ENCODE peak calls at places on chromosomes 2 and 18, in six cellular contexts. One of them, this sample, is unnamed.

GRCh38 chr2:224927671-224928173 is 114.5 kb downstream of the DOCK10 start:
- DNase-seq in heart right ventricle: no peak
- DNase-seq in fibroblast of mammary gland: peak; percentile 46
- DNase-seq in astrocyte of the spinal cord: peak; percentile 85
- DNase-seq in MCF 10A: no peak
- DNase-seq in retinal pigment epithelial cell: no peak
- DNase-seq in this sample: no peak

GRCh38 chr2:215388002-215388728 is 47.7 kb downstream of the FN1 start:
- DNase-seq in astrocyte of the spinal cord: no peak
- DNase-seq in fibroblast of mammary gland: no peak
- DNase-seq in heart right ventricle: no peak
- DNase-seq in retinal pigment epithelial cell: no peak
- DNase-seq in MCF 10A: no peak
- DNase-seq in this sample: no peak

GRCh38 chr2:102703748-102704147 is 58.1 kb upstream of the TMEM182 start:
- DNase-seq in MCF 10A: peak; percentile 35
- DNase-seq in fibroblast of mammary gland: peak; percentile 39
- DNase-seq in heart right ventricle: no peak
- DNase-seq in astrocyte of the spinal cord: peak; percentile 26
- DNase-seq in retinal pigment epithelial cell: no peak
- DNase-seq in this sample: no peak

GRCh38 chr18:3595282-3596273 is 145.6 kb downstream of the TGIF1 start:
- DNase-seq in MCF 10A: peak; percentile 84
- DNase-seq in retinal pigment epithelial cell: peak; percentile 99
- DNase-seq in fibroblast of mammary gland: peak; percentile 99
- DNase-seq in astrocyte of the spinal cord: peak; percentile 95
- DNase-seq in heart right ventricle: no peak
- DNase-seq in this sample: no peak

GRCh38 chr18:44679912-44680270 is 797 bp upstream of the SETBP1 start:
- DNase-seq in fibroblast of mammary gland: peak; percentile 50
- DNase-seq in astrocyte of the spinal cord: peak; percentile 40
- DNase-seq in heart right ventricle: peak; percentile 55
- DNase-seq in retinal pigment epithelial cell: no peak
- DNase-seq in MCF 10A: peak; percentile 46
- DNase-seq in this sample: peak; percentile 42

GRCh38 chr2:74530239-74531161 is 767 bp downstream of the HTRA2 start:
- DNase-seq in heart right ventricle: no peak
- DNase-seq in retinal pigment epithelial cell: no peak
- DNase-seq in astrocyte of the spinal cord: peak; percentile 22
- DNase-seq in MCF 10A: peak; percentile 22
- DNase-seq in fibroblast of mammary gland: peak; percentile 47
- DNase-seq in this sample: peak; percentile 53

GRCh38 chr2:96869824-96870630 is at the start of gene SEMA4C:
- DNase-seq in MCF 10A: peak; percentile 38
- DNase-seq in astrocyte of the spinal cord: peak; percentile 28
- DNase-seq in fibroblast of mammary gland: no peak
- DNase-seq in retinal pigment epithelial cell: no peak
- DNase-seq in heart right ventricle: peak; percentile 80
- DNase-seq in this sample: no peak

GRCh38 chr2:25333981-25334380 is 7.7 kb downstream of the DNMT3A start:
- DNase-seq in MCF 10A: no peak
- DNase-seq in fibroblast of mammary gland: no peak
- DNase-seq in retinal pigment epithelial cell: no peak
- DNase-seq in heart right ventricle: no peak
- DNase-seq in astrocyte of the spinal cord: no peak
- DNase-seq in this sample: no peak

GRCh38 chr2:239548491-239548890 is 147.7 kb upstream of the HDAC4 start:
- DNase-seq in heart right ventricle: no peak
- DNase-seq in retinal pigment epithelial cell: no peak
- DNase-seq in MCF 10A: peak; percentile 78
- DNase-seq in astrocyte of the spinal cord: no peak
- DNase-seq in fibroblast of mammary gland: no peak
- DNase-seq in this sample: no peak

GRCh38 chr18:13570856-13571495 is 155.4 kb downstream of the FAM210A start:
- DNase-seq in fibroblast of mammary gland: peak; percentile 17
- DNase-seq in retinal pigment epithelial cell: no peak
- DNase-seq in MCF 10A: no peak
- DNase-seq in astrocyte of the spinal cord: peak; percentile 42
- DNase-seq in heart right ventricle: no peak
- DNase-seq in this sample: no peak

GRCh38 chr2:218345491-218346176 is 11.0 kb upstream of the CATIP start:
- DNase-seq in heart right ventricle: no peak
- DNase-seq in astrocyte of the spinal cord: no peak
- DNase-seq in fibroblast of mammary gland: no peak
- DNase-seq in MCF 10A: no peak
- DNase-seq in retinal pigment epithelial cell: no peak
- DNase-seq in this sample: no peak

GRCh38 chr18:66560092-66560491 is 43.8 kb downstream of the CDH19 start:
- DNase-seq in heart right ventricle: no peak
- DNase-seq in astrocyte of the spinal cord: peak; percentile 14
- DNase-seq in retinal pigment epithelial cell: no peak
- DNase-seq in MCF 10A: peak; percentile 61
- DNase-seq in fibroblast of mammary gland: peak; percentile 8
- DNase-seq in this sample: no peak

GRCh38 chr2:239725551-239725890 is 299.6 kb downstream of the NDUFA10 start:
- DNase-seq in fibroblast of mammary gland: no peak
- DNase-seq in retinal pigment epithelial cell: no peak
- DNase-seq in astrocyte of the spinal cord: no peak
- DNase-seq in heart right ventricle: no peak
- DNase-seq in MCF 10A: no peak
- DNase-seq in this sample: peak; percentile 17

GRCh38 chr2:203484266-203485112 is 50.6 kb downstream of the RAPH1 start:
- DNase-seq in heart right ventricle: peak; percentile 19
- DNase-seq in MCF 10A: peak; percentile 58
- DNase-seq in retinal pigment epithelial cell: peak; percentile 15
- DNase-seq in astrocyte of the spinal cord: no peak
- DNase-seq in fibroblast of mammary gland: peak; percentile 40
- DNase-seq in this sample: peak; percentile 33

GRCh38 chr2:40559175-40559574 is 107.3 kb upstream of the SLC8A1 start:
- DNase-seq in MCF 10A: no peak
- DNase-seq in heart right ventricle: no peak
- DNase-seq in retinal pigment epithelial cell: no peak
- DNase-seq in astrocyte of the spinal cord: no peak
- DNase-seq in fibroblast of mammary gland: no peak
- DNase-seq in this sample: no peak

GRCh38 chr18:58354051-58354450 is 274.8 kb downstream of the ALPK2 start:
- DNase-seq in heart right ventricle: no peak
- DNase-seq in MCF 10A: no peak
- DNase-seq in retinal pigment epithelial cell: no peak
- DNase-seq in fibroblast of mammary gland: no peak
- DNase-seq in astrocyte of the spinal cord: no peak
- DNase-seq in this sample: no peak

GRCh38 chr18:30093376-30093775 is 949.2 kb downstream of the DSC3 start:
- DNase-seq in fibroblast of mammary gland: no peak
- DNase-seq in heart right ventricle: no peak
- DNase-seq in retinal pigment epithelial cell: no peak
- DNase-seq in astrocyte of the spinal cord: no peak
- DNase-seq in MCF 10A: no peak
- DNase-seq in this sample: no peak

GRCh38 chr2:134119117-134119671 is 134.7 kb upstream of the MGAT5 start:
- DNase-seq in heart right ventricle: no peak
- DNase-seq in retinal pigment epithelial cell: no peak
- DNase-seq in MCF 10A: no peak
- DNase-seq in fibroblast of mammary gland: no peak
- DNase-seq in astrocyte of the spinal cord: no peak
- DNase-seq in this sample: no peak

GRCh38 chr2:229201522-229201921 is 69.6 kb downstream of the PID1 start:
- DNase-seq in MCF 10A: no peak
- DNase-seq in fibroblast of mammary gland: no peak
- DNase-seq in heart right ventricle: no peak
- DNase-seq in retinal pigment epithelial cell: no peak
- DNase-seq in astrocyte of the spinal cord: no peak
- DNase-seq in this sample: no peak

GRCh38 chr2:45839388-45840251 is 188.1 kb downstream of the PRKCE start:
- DNase-seq in fibroblast of mammary gland: no peak
- DNase-seq in astrocyte of the spinal cord: peak; percentile 22
- DNase-seq in MCF 10A: no peak
- DNase-seq in heart right ventricle: no peak
- DNase-seq in retinal pigment epithelial cell: no peak
- DNase-seq in this sample: no peak

GRCh38 chr2:215920244-215921100 is 92.9 kb downstream of the MREG start:
- DNase-seq in astrocyte of the spinal cord: peak; percentile 89
- DNase-seq in MCF 10A: peak; percentile 80
- DNase-seq in fibroblast of mammary gland: peak; percentile 91
- DNase-seq in retinal pigment epithelial cell: peak; percentile 31
- DNase-seq in heart right ventricle: peak; percentile 74
- DNase-seq in this sample: peak; percentile 62

GRCh38 chr2:207311316-207312005 is 145.7 kb upstream of the KLF7 start:
- DNase-seq in fibroblast of mammary gland: peak; percentile 100
- DNase-seq in astrocyte of the spinal cord: peak; percentile 95
- DNase-seq in MCF 10A: peak; percentile 97
- DNase-seq in retinal pigment epithelial cell: peak; percentile 59
- DNase-seq in heart right ventricle: peak; percentile 14
- DNase-seq in this sample: no peak

GRCh38 chr18:67742954-67743353 is 226.4 kb upstream of the DSEL start:
- DNase-seq in MCF 10A: no peak
- DNase-seq in heart right ventricle: no peak
- DNase-seq in astrocyte of the spinal cord: no peak
- DNase-seq in retinal pigment epithelial cell: no peak
- DNase-seq in fibroblast of mammary gland: peak; percentile 24
- DNase-seq in this sample: no peak

GRCh38 chr2:196170681-196171247 is 614 bp downstream of the STK17B start:
- DNase-seq in retinal pigment epithelial cell: no peak
- DNase-seq in MCF 10A: peak; percentile 64
- DNase-seq in heart right ventricle: peak; percentile 29
- DNase-seq in astrocyte of the spinal cord: no peak
- DNase-seq in fibroblast of mammary gland: peak; percentile 79
- DNase-seq in this sample: peak; percentile 29

GRCh38 chr2:127041259-127041970 is 65.5 kb downstream of the BIN1 start:
- DNase-seq in fibroblast of mammary gland: no peak
- DNase-seq in heart right ventricle: no peak
- DNase-seq in astrocyte of the spinal cord: no peak
- DNase-seq in MCF 10A: no peak
- DNase-seq in retinal pigment epithelial cell: no peak
- DNase-seq in this sample: no peak

GRCh38 chr2:42812899-42813479 is 20.6 kb upstream of the HAAO start:
- DNase-seq in MCF 10A: peak; percentile 46
- DNase-seq in retinal pigment epithelial cell: no peak
- DNase-seq in fibroblast of mammary gland: peak; percentile 40
- DNase-seq in heart right ventricle: no peak
- DNase-seq in astrocyte of the spinal cord: peak; percentile 42
- DNase-seq in this sample: no peak
- TF ChIP-seq CTCF in MCF 10A: peak; percentile 55
- TF ChIP-seq CTCF in retinal pigment epithelial cell: peak; percentile 65
- TF ChIP-seq CTCF in fibroblast of mammary gland: peak; percentile 64
- TF ChIP-seq CTCF in heart right ventricle: peak; percentile 63
- TF ChIP-seq CTCF in astrocyte of the spinal cord: peak; percentile 60
- TF ChIP-seq CTCF in this sample: peak; percentile 85

DNA sequence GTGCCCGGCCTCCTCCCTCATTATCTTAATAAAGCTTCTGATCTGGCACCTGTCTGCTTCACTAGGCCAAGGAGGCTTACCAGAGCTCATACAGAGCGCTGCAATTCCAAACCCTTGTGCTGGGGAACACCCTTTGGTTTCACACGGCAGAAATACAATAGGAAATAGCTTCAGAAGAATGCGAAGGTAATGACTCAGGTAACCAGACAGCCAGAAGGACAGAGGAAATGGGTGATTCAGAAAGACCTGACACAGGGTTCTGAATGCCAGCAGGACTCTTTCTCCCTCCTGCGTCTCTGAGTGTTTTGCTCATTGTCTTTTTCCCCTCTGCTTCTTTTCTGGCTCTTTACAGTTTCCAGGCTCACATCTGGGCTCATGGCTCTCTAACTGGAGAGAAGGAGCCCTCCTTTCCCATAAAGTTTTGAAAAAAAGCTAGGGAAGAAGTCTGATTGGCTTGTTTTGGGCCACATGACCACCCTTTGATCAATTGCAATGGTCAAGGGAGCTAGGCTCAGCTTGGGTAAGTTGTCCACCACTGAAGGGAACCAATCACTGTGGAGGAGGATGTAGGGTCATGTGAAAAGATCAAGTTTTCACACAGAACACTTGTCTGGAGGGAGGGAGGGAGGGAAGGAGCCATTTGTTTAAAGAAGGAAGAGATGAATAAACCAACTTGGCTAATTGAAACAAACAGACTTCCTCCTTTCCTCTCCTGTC is 90.5 kb upstream of the UPP2 start:
- DNase-seq in astrocyte of the spinal cord: no peak
- DNase-seq in MCF 10A: peak; percentile 80
- DNase-seq in retinal pigment epithelial cell: no peak
- DNase-seq in fibroblast of mammary gland: no peak
- DNase-seq in heart right ventricle: no peak
- DNase-seq in this sample: peak; percentile 84
- TF ChIP-seq CTCF in astrocyte of the spinal cord: no peak
- TF ChIP-seq CTCF in MCF 10A: no peak
- TF ChIP-seq CTCF in retinal pigment epithelial cell: no peak
- TF ChIP-seq CTCF in fibroblast of mammary gland: no peak
- TF ChIP-seq CTCF in heart right ventricle: no peak
- TF ChIP-seq CTCF in this sample: no peak

GRCh38 chr2:16773080-16773713 is 107.6 kb upstream of the CYRIA start:
- DNase-seq in astrocyte of the spinal cord: peak; percentile 49
- DNase-seq in heart right ventricle: peak; percentile 23
- DNase-seq in MCF 10A: peak; percentile 74
- DNase-seq in fibroblast of mammary gland: peak; percentile 52
- DNase-seq in retinal pigment epithelial cell: peak; percentile 13
- DNase-seq in this sample: peak; percentile 53
- TF ChIP-seq CTCF in astrocyte of the spinal cord: peak; percentile 53
- TF ChIP-seq CTCF in heart right ventricle: peak; percentile 58
- TF ChIP-seq CTCF in MCF 10A: peak; percentile 73
- TF ChIP-seq CTCF in fibroblast of mammary gland: peak; percentile 54
- TF ChIP-seq CTCF in retinal pigment epithelial cell: peak; percentile 58
- TF ChIP-seq CTCF in this sample: peak; percentile 87

GRCh38 chr2:11430729-11431128 is 35.2 kb downstream of the E2F6 start:
- DNase-seq in astrocyte of the spinal cord: no peak
- DNase-seq in heart right ventricle: no peak
- DNase-seq in retinal pigment epithelial cell: no peak
- DNase-seq in MCF 10A: no peak
- DNase-seq in fibroblast of mammary gland: no peak
- DNase-seq in this sample: no peak
- TF ChIP-seq CTCF in astrocyte of the spinal cord: no peak
- TF ChIP-seq CTCF in heart right ventricle: no peak
- TF ChIP-seq CTCF in retinal pigment epithelial cell: no peak
- TF ChIP-seq CTCF in MCF 10A: no peak
- TF ChIP-seq CTCF in fibroblast of mammary gland: no peak
- TF ChIP-seq CTCF in this sample: no peak

GRCh38 chr18:74084184-74084583 is 63.5 kb downstream of the FBXO15 start:
- DNase-seq in heart right ventricle: no peak
- DNase-seq in MCF 10A: no peak
- DNase-seq in astrocyte of the spinal cord: no peak
- DNase-seq in fibroblast of mammary gland: no peak
- DNase-seq in retinal pigment epithelial cell: no peak
- DNase-seq in this sample: no peak
- TF ChIP-seq CTCF in heart right ventricle: no peak
- TF ChIP-seq CTCF in MCF 10A: no peak
- TF ChIP-seq CTCF in astrocyte of the spinal cord: no peak
- TF ChIP-seq CTCF in fibroblast of mammary gland: no peak
- TF ChIP-seq CTCF in retinal pigment epithelial cell: no peak
- TF ChIP-seq CTCF in this sample: no peak

This sample was measured in H9.